ENCODE peak calls at places on chromosomes 4 and X, in six cellular contexts. M is breast epithelium; K is left ventricle myocardium inferior; Y is pancreas; A is CD8-positive, alpha-beta memory T cell; J is CD4-positive, CD25-positive, alpha-beta regulatory T cell. U is an unnamed sample.

GRCh38 chr4:139247241-139247640 is 32.8 kb downstream of the MGARP start:
- DNase-seq in A (no peak), J (no peak), Y (no peak), K (no peak), M (no peak), U (no peak)

GRCh38 chr4:87461281-87461700 is 38.9 kb downstream of the NUDT9 start:
- DNase-seq in A (no peak), Y (no peak), M (no peak), J (no peak), K (no peak), U (no peak)

GRCh38 chrX:65127804-65128203 is 151.6 kb upstream of the ZC4H2 start:
- DNase-seq in A (peak; percentile 18), M (no peak), J (peak; percentile 2), Y (no peak), K (no peak), U (no peak)

GRCh38 chrX:101904996-101905395 is 26.8 kb downstream of the ZMAT1 start:
- DNase-seq in Y (no peak), M (no peak), J (no peak), A (no peak), K (no peak), U (no peak)

GRCh38 chrX:40358994-40359393 is 221.8 kb upstream of the ATP6AP2 start:
- DNase-seq in M (no peak), Y (no peak), K (no peak), A (no peak), J (no peak), U (no peak)

GRCh38 chr4:3059090-3059428 is 15.3 kb downstream of the HTT-AS start:
- DNase-seq in J (no peak), K (no peak), A (no peak), M (no peak), Y (no peak), U (no peak)

GRCh38 chr4:76623217-76624060 is 188.4 kb downstream of the SHROOM3 start:
- DNase-seq in Y (no peak), K (no peak), M (no peak), A (no peak), J (no peak), U (no peak)

GRCh38 chr4:113952452-113953029 is 26.9 kb downstream of the ARSJ start:
- DNase-seq in J (peak; percentile 14), K (no peak), A (peak; percentile 6), M (no peak), Y (no peak), U (no peak)

GRCh38 chrX:10167573-10167972 is 10.8 kb downstream of the CLCN4 start:
- DNase-seq in Y (no peak), K (no peak), M (no peak), A (no peak), J (no peak), U (no peak)

GRCh38 chr4:14827111-14827510 is 175.2 kb upstream of the CPEB2 start:
- DNase-seq in A (no peak), Y (no peak), J (no peak), M (no peak), K (no peak), U (no peak)

GRCh38 chrX:1462596-1463251 is 10.0 kb upstream of the ASMTL start:
- DNase-seq in K (no peak), J (peak; percentile 53), M (no peak), Y (peak; percentile 10), A (peak; percentile 94), U (no peak)

GRCh38 chr4:113049421-113050355 is at the start of gene ANK2:
- DNase-seq in Y (no peak), A (no peak), J (no peak), M (no peak), K (no peak), U (peak; percentile 55)

GRCh38 chr4:184911310-184911709 is 85.5 kb upstream of the ACSL1 start:
- DNase-seq in A (no peak), M (no peak), J (no peak), Y (no peak), K (no peak), U (no peak)

GRCh38 chrX:136259543-136259942 is 8.3 kb upstream of the MAP7D3 start:
- DNase-seq in Y (no peak), K (no peak), J (no peak), M (no peak), A (no peak), U (no peak)

GRCh38 chrX:38437093-38437492 is 84.7 kb downstream of the OTC start:
- DNase-seq in A (no peak), K (no peak), Y (no peak), J (no peak), M (no peak), U (no peak)

GRCh38 chr4:7334521-7335275 is 100.0 kb downstream of the PSAPL1 start:
- DNase-seq in A (no peak), Y (no peak), M (no peak), J (no peak), K (no peak), U (peak; percentile 11)

GRCh38 chrX:39830414-39830813 is 267.3 kb downstream of the BCOR start:
- DNase-seq in J (no peak), Y (no peak), K (no peak), M (no peak), A (no peak), U (no peak)

GRCh38 chrX:136397001-136397400 is 90.7 kb upstream of the BRS3 start:
- DNase-seq in A (no peak), M (no peak), K (no peak), J (no peak), Y (no peak), U (no peak)

GRCh38 chr4:185424905-185425599 is 712 bp downstream of the UFSP2 start:
- DNase-seq in M (no peak), A (no peak), Y (no peak), K (no peak), J (peak; percentile 2), U (no peak)

GRCh38 chrX:101206471-101206870 is 13.1 kb upstream of the DRP2 start:
- DNase-seq in Y (no peak), K (no peak), A (no peak), M (no peak), J (peak; percentile 41), U (no peak)

GRCh38 chr4:22099896-22100295 is 151.3 kb upstream of the KCNIP4 start:
- DNase-seq in Y (no peak), J (no peak), A (no peak), K (no peak), M (no peak), U (no peak)

GRCh38 chr4:180330521-180330920 is 1912.7 kb upstream of the TENM3 start:
- DNase-seq in J (no peak), Y (no peak), K (no peak), A (no peak), M (no peak), U (no peak)

GRCh38 chrX:46551494-46552128 is 6.4 kb upstream of the ZNF674 start:
- DNase-seq in A (no peak), K (no peak), Y (no peak), J (no peak), M (no peak), U (no peak)

GRCh38 chrX:8504451-8504850 is 39.8 kb downstream of the VCX3B start:
- DNase-seq in K (no peak), J (no peak), Y (no peak), A (no peak), M (no peak), U (no peak)

DNA sequence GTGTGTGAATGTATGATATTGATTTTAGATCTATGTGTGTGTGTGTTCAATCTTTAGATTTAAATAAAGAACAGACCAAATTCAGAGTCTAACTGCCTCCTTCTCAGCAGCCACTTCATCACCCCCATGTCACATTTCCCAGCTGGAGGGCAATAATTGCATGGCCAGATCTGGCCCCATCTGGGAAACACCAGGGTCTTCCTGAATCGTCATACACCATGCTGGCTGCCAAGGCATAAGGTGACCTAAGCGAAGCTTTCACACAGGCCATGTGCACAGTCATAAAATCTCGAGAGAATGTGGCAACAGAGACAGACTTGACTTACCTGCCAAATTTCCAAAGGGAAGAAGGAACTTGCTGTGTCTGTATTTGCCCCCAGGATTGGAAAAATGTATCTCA is 269 bp downstream of the PLAC1 start:
- DNase-seq in Y (no peak), J (no peak), A (no peak), K (no peak), M (no peak), U (no peak)
- H3K27me3 ChIP-seq in Y (peaks cover 4% of the 10 kb centered on the region), J (no peaks in the 10 kb centered on the region), A (no peaks in the 10 kb centered on the region), K (no peaks in the 10 kb centered on the region), M (peaks cover 51% of the 10 kb centered on the region), U (no peaks in the 10 kb centered on the region)

GRCh38 chr4:53780736-53781400 is 189.6 kb upstream of the LNX1 start:
- DNase-seq in K (no peak), M (no peak), J (no peak), Y (no peak), A (no peak), U (no peak)
- H3K27ac ChIP-seq in K (no peak overlapping the region), M (no peak overlapping the region), J (no peak overlapping the region), Y (no peak overlapping the region), A (no peak overlapping the region), U (no peak overlapping the region)

DNA sequence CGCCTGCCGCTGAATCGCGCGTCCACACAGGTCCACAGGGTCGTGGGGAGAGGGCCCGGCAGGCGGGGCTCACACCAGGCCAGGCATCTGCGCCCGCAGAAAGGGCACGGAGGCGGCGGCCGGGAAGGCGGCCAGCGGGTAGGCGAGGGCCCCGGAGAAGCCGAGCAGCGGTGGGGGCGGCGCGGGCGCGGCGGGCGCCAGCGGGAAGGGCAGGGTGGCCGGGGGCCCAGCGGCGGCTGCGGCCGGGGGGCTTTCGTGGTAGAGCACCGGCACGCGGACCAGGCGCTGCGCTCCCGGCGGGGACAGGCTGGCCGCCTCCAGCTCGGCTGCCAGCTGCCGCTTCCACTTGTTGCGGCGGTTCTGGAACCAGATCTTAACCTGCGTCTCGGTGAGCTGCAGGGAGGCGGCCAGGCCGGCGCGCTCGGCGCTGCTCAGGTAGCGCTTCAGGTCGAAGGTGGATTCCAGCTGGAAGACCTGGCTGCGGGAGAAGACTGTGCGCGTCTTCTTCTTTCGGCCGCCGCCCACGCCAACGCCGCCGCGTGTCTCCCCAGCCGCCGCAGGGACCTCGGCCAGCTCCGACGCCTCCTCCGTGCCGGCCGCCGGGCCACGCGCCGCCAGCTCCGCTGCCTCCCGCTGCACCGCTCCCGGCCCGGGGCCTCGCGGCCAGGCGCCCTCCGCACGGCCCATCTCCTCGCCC is 3.9 kb downstream of the HMX1 start:
- DNase-seq in A (no peak), J (no peak), K (no peak), M (no peak), Y (no peak), U (no peak)
- H3K27me3 ChIP-seq in A (no peaks in the 10 kb centered on the region), J (peaks cover 5% of the 10 kb centered on the region), K (peaks cover 100% of the 10 kb centered on the region), M (peaks cover 96% of the 10 kb centered on the region), Y (peaks cover 51% of the 10 kb centered on the region), U (peaks cover 86% of the 10 kb centered on the region)

DNA sequence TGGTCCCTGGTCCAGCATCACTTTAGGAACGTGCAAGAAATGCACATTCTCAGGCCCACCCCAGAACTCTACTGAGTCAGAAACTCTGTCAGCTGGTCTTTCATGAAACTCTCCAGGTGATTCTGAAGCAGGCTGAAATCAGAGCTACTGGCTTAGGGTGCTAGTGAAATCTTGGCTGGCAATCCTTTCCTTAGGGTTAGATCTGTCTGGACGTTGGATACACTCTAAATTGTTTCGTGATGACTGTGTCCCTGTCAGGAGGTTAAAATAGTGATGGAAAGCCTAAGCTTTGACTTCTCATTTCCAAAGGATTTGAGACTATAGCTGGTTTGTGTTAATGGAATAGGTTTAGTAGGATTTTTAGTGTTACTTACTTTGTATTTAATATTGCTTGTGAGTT is 99.1 kb downstream of the ARHGAP10 start:
- DNase-seq in Y (no peak), J (no peak), M (no peak), A (no peak), K (no peak), U (no peak)
- H3K27ac ChIP-seq in Y (no peak overlapping the region), J (no peak overlapping the region), M (peak overlapping the region; percentile 88), A (no peak overlapping the region), K (peak overlapping the region; percentile 92), U (peak overlapping the region; percentile 53)

GRCh38 chr4:183797041-183797444 is 108.1 kb upstream of the STOX2 start:
- DNase-seq in K (peak; percentile 45), Y (peak; percentile 62), J (no peak), A (no peak), M (no peak), U (no peak)
- H3K27me3 ChIP-seq in K (peaks cover 32% of the 10 kb centered on the region), Y (peaks cover 9% of the 10 kb centered on the region), J (peaks cover 31% of the 10 kb centered on the region), A (peaks cover 11% of the 10 kb centered on the region), M (no peaks in the 10 kb centered on the region), U (peaks cover 43% of the 10 kb centered on the region)